ENCODE peak calls at places on chromosomes 12 and 14, in seven cellular contexts. One of them, this sample, is unnamed.

GRCh38 chr12:119696943-119697342 is 29.0 kb downstream of the PRKAB1 start:
- DNase-seq in LNCaP clone FGC: no peak
- DNase-seq in sigmoid colon: no peak
- DNase-seq in AG04449: no peak
- DNase-seq in tibial artery: no peak
- DNase-seq in heart right ventricle: no peak
- DNase-seq in ovary: no peak
- DNase-seq in this sample: no peak

GRCh38 chr12:25943940-25944339 is 14.5 kb upstream of the RASSF8 start:
- DNase-seq in AG04449: no peak
- DNase-seq in LNCaP clone FGC: no peak
- DNase-seq in tibial artery: no peak
- DNase-seq in heart right ventricle: no peak
- DNase-seq in ovary: no peak
- DNase-seq in sigmoid colon: no peak
- DNase-seq in this sample: no peak

GRCh38 chr14:96501383-96501745 is 818 bp upstream of the PAPOLA start:
- DNase-seq in ovary: no peak
- DNase-seq in LNCaP clone FGC: no peak
- DNase-seq in AG04449: no peak
- DNase-seq in heart right ventricle: no peak
- DNase-seq in tibial artery: no peak
- DNase-seq in sigmoid colon: no peak
- DNase-seq in this sample: no peak

GRCh38 chr14:46054526-46054925 is 597.1 kb downstream of the RPL10L start:
- DNase-seq in tibial artery: no peak
- DNase-seq in sigmoid colon: no peak
- DNase-seq in AG04449: peak; percentile 67
- DNase-seq in LNCaP clone FGC: no peak
- DNase-seq in heart right ventricle: no peak
- DNase-seq in ovary: no peak
- DNase-seq in this sample: no peak

GRCh38 chr14:50342211-50343080 is 30.3 kb downstream of the DMAC2L start:
- DNase-seq in ovary: peak; percentile 68
- DNase-seq in LNCaP clone FGC: peak; percentile 93
- DNase-seq in tibial artery: peak; percentile 50
- DNase-seq in heart right ventricle: peak; percentile 33
- DNase-seq in AG04449: peak; percentile 28
- DNase-seq in sigmoid colon: peak; percentile 88
- DNase-seq in this sample: peak; percentile 43

GRCh38 chr12:56529656-56530055 is 8.0 kb downstream of the RBMS2 start:
- DNase-seq in AG04449: no peak
- DNase-seq in sigmoid colon: no peak
- DNase-seq in tibial artery: no peak
- DNase-seq in heart right ventricle: no peak
- DNase-seq in LNCaP clone FGC: no peak
- DNase-seq in ovary: no peak
- DNase-seq in this sample: no peak

GRCh38 chr14:61178226-61179060 is 102.7 kb downstream of the TMEM30B start:
- DNase-seq in sigmoid colon: no peak
- DNase-seq in ovary: no peak
- DNase-seq in tibial artery: peak; percentile 36
- DNase-seq in heart right ventricle: no peak
- DNase-seq in AG04449: peak; percentile 95
- DNase-seq in LNCaP clone FGC: no peak
- DNase-seq in this sample: no peak

GRCh38 chr12:65755596-65755978 is 68.7 kb upstream of the HMGA2 start:
- DNase-seq in LNCaP clone FGC: no peak
- DNase-seq in AG04449: no peak
- DNase-seq in heart right ventricle: no peak
- DNase-seq in sigmoid colon: no peak
- DNase-seq in tibial artery: no peak
- DNase-seq in ovary: no peak
- DNase-seq in this sample: no peak

GRCh38 chr12:93183940-93184663 is 193.6 kb upstream of the NUDT4 start:
- DNase-seq in LNCaP clone FGC: no peak
- DNase-seq in AG04449: no peak
- DNase-seq in ovary: peak; percentile 74
- DNase-seq in tibial artery: peak; percentile 65
- DNase-seq in sigmoid colon: peak; percentile 85
- DNase-seq in heart right ventricle: no peak
- DNase-seq in this sample: peak; percentile 51

GRCh38 chr12:44117368-44117767 is 281.5 kb downstream of the TMEM117 start:
- DNase-seq in heart right ventricle: no peak
- DNase-seq in tibial artery: no peak
- DNase-seq in LNCaP clone FGC: no peak
- DNase-seq in AG04449: no peak
- DNase-seq in ovary: no peak
- DNase-seq in sigmoid colon: no peak
- DNase-seq in this sample: no peak

GRCh38 chr12:105461276-105461975 is 130.9 kb downstream of the C12orf75 start:
- DNase-seq in LNCaP clone FGC: no peak
- DNase-seq in ovary: no peak
- DNase-seq in sigmoid colon: no peak
- DNase-seq in heart right ventricle: no peak
- DNase-seq in tibial artery: no peak
- DNase-seq in AG04449: no peak
- DNase-seq in this sample: no peak

GRCh38 chr12:92719674-92720073 is 16.9 kb downstream of the PLEKHG7 start:
- DNase-seq in heart right ventricle: no peak
- DNase-seq in sigmoid colon: no peak
- DNase-seq in AG04449: no peak
- DNase-seq in tibial artery: no peak
- DNase-seq in ovary: no peak
- DNase-seq in LNCaP clone FGC: no peak
- DNase-seq in this sample: no peak

GRCh38 chr12:116735951-116736599 is 1.8 kb downstream of the SPRING1 start:
- DNase-seq in LNCaP clone FGC: peak; percentile 73
- DNase-seq in AG04449: no peak
- DNase-seq in heart right ventricle: no peak
- DNase-seq in sigmoid colon: no peak
- DNase-seq in ovary: no peak
- DNase-seq in tibial artery: no peak
- DNase-seq in this sample: no peak

GRCh38 chr12:108840605-108841328 is 16.6 kb downstream of the SSH1 start:
- DNase-seq in LNCaP clone FGC: no peak
- DNase-seq in tibial artery: no peak
- DNase-seq in heart right ventricle: no peak
- DNase-seq in sigmoid colon: no peak
- DNase-seq in ovary: no peak
- DNase-seq in AG04449: no peak
- DNase-seq in this sample: no peak

GRCh38 chr12:84757978-84758377 is 154.6 kb downstream of the SLC6A15 start:
- DNase-seq in tibial artery: peak; percentile 42
- DNase-seq in sigmoid colon: no peak
- DNase-seq in LNCaP clone FGC: no peak
- DNase-seq in ovary: no peak
- DNase-seq in AG04449: peak; percentile 59
- DNase-seq in heart right ventricle: no peak
- DNase-seq in this sample: no peak

GRCh38 chr12:56042430-56043203 is 899 bp downstream of the RPS26 start:
- DNase-seq in sigmoid colon: no peak
- DNase-seq in heart right ventricle: no peak
- DNase-seq in AG04449: no peak
- DNase-seq in ovary: no peak
- DNase-seq in tibial artery: no peak
- DNase-seq in LNCaP clone FGC: no peak
- DNase-seq in this sample: no peak

GRCh38 chr12:117042171-117042809 is 56.9 kb downstream of the TESC start:
- DNase-seq in ovary: no peak
- DNase-seq in AG04449: no peak
- DNase-seq in LNCaP clone FGC: no peak
- DNase-seq in heart right ventricle: peak; percentile 52
- DNase-seq in sigmoid colon: no peak
- DNase-seq in tibial artery: no peak
- DNase-seq in this sample: peak; percentile 31

GRCh38 chr12:48351022-48351708 is 446 bp upstream of the ZNF641 start:
- DNase-seq in sigmoid colon: peak; percentile 93
- DNase-seq in ovary: peak; percentile 85
- DNase-seq in heart right ventricle: no peak
- DNase-seq in tibial artery: peak; percentile 77
- DNase-seq in LNCaP clone FGC: peak; percentile 46
- DNase-seq in AG04449: no peak
- DNase-seq in this sample: peak; percentile 95

GRCh38 chr12:91984571-91984970 is 161.1 kb downstream of the BTG1 start:
- DNase-seq in sigmoid colon: no peak
- DNase-seq in heart right ventricle: no peak
- DNase-seq in LNCaP clone FGC: no peak
- DNase-seq in AG04449: no peak
- DNase-seq in ovary: no peak
- DNase-seq in tibial artery: no peak
- DNase-seq in this sample: no peak

GRCh38 chr14:50792634-50793068 is 38.3 kb downstream of the NIN start:
- DNase-seq in heart right ventricle: no peak
- DNase-seq in AG04449: no peak
- DNase-seq in tibial artery: no peak
- DNase-seq in sigmoid colon: no peak
- DNase-seq in LNCaP clone FGC: no peak
- DNase-seq in ovary: no peak
- DNase-seq in this sample: no peak

GRCh38 chr12:127386723-127387122 is 880.2 kb upstream of the TMEM132C start:
- DNase-seq in heart right ventricle: no peak
- DNase-seq in sigmoid colon: no peak
- DNase-seq in AG04449: no peak
- DNase-seq in ovary: no peak
- DNase-seq in tibial artery: no peak
- DNase-seq in LNCaP clone FGC: no peak
- DNase-seq in this sample: no peak

GRCh38 chr12:70398002-70398401 is 31.9 kb downstream of the KCNMB4 start:
- DNase-seq in sigmoid colon: no peak
- DNase-seq in heart right ventricle: no peak
- DNase-seq in LNCaP clone FGC: no peak
- DNase-seq in AG04449: no peak
- DNase-seq in ovary: no peak
- DNase-seq in tibial artery: no peak
- DNase-seq in this sample: no peak

GRCh38 chr12:42935756-42936155 is 346.2 kb upstream of the PRICKLE1 start:
- DNase-seq in sigmoid colon: no peak
- DNase-seq in tibial artery: no peak
- DNase-seq in AG04449: no peak
- DNase-seq in heart right ventricle: no peak
- DNase-seq in LNCaP clone FGC: no peak
- DNase-seq in ovary: no peak
- DNase-seq in this sample: no peak

GRCh38 chr14:80978403-80978802 is 23.0 kb downstream of the TSHR start:
- DNase-seq in ovary: no peak
- DNase-seq in LNCaP clone FGC: no peak
- DNase-seq in sigmoid colon: no peak
- DNase-seq in AG04449: no peak
- DNase-seq in heart right ventricle: no peak
- DNase-seq in tibial artery: no peak
- DNase-seq in this sample: no peak

DNA sequence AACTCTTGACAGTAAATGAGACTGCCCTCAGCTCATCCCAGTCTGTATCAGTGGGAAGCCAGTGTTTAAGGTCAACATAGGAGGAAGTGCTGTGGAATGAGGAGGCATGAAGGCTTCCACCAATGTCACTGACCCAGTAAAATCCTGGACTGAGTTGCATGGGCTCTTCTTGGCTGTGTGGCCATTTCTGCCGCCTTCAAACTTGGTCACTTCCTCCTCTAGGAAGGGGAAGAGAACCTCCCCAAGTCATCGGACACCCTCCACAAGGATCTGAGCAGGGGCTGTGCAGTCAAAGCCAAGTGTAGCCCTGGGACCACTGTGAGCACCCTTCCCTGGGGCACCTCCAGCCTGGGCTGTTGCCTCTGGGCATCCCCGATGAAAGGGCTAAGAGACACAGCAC is 11.9 kb downstream of the GPR68 start:
- DNase-seq in LNCaP clone FGC: no peak
- DNase-seq in AG04449: no peak
- DNase-seq in tibial artery: no peak
- DNase-seq in sigmoid colon: no peak
- DNase-seq in heart right ventricle: no peak
- DNase-seq in ovary: no peak
- DNase-seq in this sample: no peak
- H3K4me3 ChIP-seq in LNCaP clone FGC: no peak overlapping the region
- H3K4me3 ChIP-seq in AG04449: no peak overlapping the region
- H3K4me3 ChIP-seq in tibial artery: no peak overlapping the region
- H3K4me3 ChIP-seq in sigmoid colon: no peak overlapping the region
- H3K4me3 ChIP-seq in heart right ventricle: no peak overlapping the region
- H3K4me3 ChIP-seq in ovary: no peak overlapping the region
- H3K4me3 ChIP-seq in this sample: no peak overlapping the region

DNA sequence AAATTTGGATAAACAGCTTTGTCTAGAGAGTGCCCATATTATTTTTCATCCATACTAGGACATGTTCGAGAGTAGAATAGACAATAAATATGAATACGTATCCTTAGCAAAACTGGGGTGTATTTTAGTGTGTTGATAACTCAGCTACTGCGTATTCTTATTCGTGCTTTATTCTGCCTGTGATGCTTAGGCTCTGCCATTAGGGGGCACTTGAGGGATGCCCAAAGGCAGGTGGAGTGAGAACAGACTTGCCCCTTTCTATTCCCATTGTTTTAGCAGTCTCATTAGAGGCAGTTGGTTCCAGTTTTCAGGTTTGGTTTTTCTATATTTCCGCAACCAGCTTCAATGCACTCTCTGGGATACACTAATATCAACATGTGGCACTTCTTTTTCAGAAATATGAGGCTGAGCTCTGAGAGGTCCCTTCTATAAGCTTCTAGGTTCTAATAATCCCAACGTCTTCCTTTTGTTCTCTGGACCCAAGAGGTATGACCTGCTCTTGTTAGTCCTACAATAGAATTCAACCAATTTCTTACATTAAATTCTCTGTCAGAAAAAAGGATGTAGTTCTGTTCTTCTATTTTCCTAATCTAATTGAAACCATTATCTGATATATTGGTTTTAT is 985.7 kb upstream of the FBXO33 start:
- DNase-seq in sigmoid colon: no peak
- DNase-seq in heart right ventricle: no peak
- DNase-seq in AG04449: no peak
- DNase-seq in LNCaP clone FGC: peak; percentile 4
- DNase-seq in tibial artery: no peak
- DNase-seq in ovary: no peak
- DNase-seq in this sample: peak; percentile 10
- TF ChIP-seq CTCF in sigmoid colon: peak; percentile 31
- TF ChIP-seq CTCF in heart right ventricle: peak; percentile 56
- TF ChIP-seq CTCF in AG04449: no peak
- TF ChIP-seq CTCF in LNCaP clone FGC: peak; percentile 96
- TF ChIP-seq CTCF in tibial artery: no peak
- TF ChIP-seq CTCF in ovary: no peak
- TF ChIP-seq CTCF in this sample: peak; percentile 40

DNA sequence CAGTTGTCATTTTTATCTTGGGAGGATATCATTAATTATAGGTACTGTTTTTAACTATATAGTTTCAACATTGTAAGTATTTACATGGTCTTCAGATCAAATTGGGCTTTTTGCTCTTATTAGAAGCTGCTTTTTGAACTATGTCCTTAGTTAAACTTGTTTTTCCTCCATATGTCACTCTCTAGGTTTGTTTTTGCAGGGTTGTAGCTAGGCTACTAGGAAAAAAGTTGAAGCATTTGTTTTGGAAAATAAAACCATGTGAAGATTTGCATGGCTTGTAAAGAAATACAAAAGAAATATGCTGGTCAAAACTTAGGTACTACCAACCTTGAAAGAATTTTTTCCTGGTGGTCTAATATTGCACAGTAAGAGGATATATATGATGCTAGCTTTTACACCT is 3.4 kb downstream of the ARID2 start:
- DNase-seq in sigmoid colon: no peak
- DNase-seq in AG04449: no peak
- DNase-seq in ovary: no peak
- DNase-seq in heart right ventricle: no peak
- DNase-seq in tibial artery: no peak
- DNase-seq in LNCaP clone FGC: no peak
- DNase-seq in this sample: no peak
- H3K4me3 ChIP-seq in sigmoid colon: peak overlapping the region; percentile 69
- H3K4me3 ChIP-seq in AG04449: no peak overlapping the region
- H3K4me3 ChIP-seq in ovary: no peak overlapping the region
- H3K4me3 ChIP-seq in heart right ventricle: no peak overlapping the region
- H3K4me3 ChIP-seq in tibial artery: peak overlapping the region; percentile 94
- H3K4me3 ChIP-seq in LNCaP clone FGC: peak overlapping the region; percentile 98
- H3K4me3 ChIP-seq in this sample: peak overlapping the region; percentile 73

GRCh38 chr14:95046711-95047681 is 110.3 kb downstream of the DICER1 start:
- DNase-seq in heart right ventricle: no peak
- DNase-seq in LNCaP clone FGC: peak; percentile 33
- DNase-seq in ovary: no peak
- DNase-seq in tibial artery: no peak
- DNase-seq in AG04449: no peak
- DNase-seq in sigmoid colon: peak; percentile 90
- DNase-seq in this sample: no peak
- TF ChIP-seq CTCF in heart right ventricle: no peak
- TF ChIP-seq CTCF in LNCaP clone FGC: no peak
- TF ChIP-seq CTCF in ovary: no peak
- TF ChIP-seq CTCF in tibial artery: no peak
- TF ChIP-seq CTCF in AG04449: no peak
- TF ChIP-seq CTCF in sigmoid colon: no peak
- TF ChIP-seq CTCF in this sample: no peak

This sample was measured in cardiac muscle cell.